ENCODE peak calls at places on chromosomes 13 and 19, in nine cellular contexts. J is Peyer's patch, S is AG04450, Y is cardiac muscle cell, P is left ventricle myocardium inferior, V is endodermal cell, T is body of pancreas, I is thoracic aorta, Q is lower lobe of right lung. U is an unnamed sample.

GRCh38 chr19:11227201-11227886 is 12.1 kb upstream of the ANGPTL8 start:
- DNase-seq in J (no peak), S (no peak), Y (no peak), P (no peak), V (peak), T (no peak), I (no peak), Q (no peak), U (no peak)

GRCh38 chr19:45972081-45972943 is 1.4 kb downstream of the NOVA2 start:
- DNase-seq in J (no peak), S (no peak), Y (no peak), P (peak), V (peak), T (no peak), I (no peak), Q (no peak), U (no peak)

GRCh38 chr13:24215007-24215633 is 54.6 kb downstream of the SPATA13 start:
- DNase-seq in J (no peak), S (no peak), Y (no peak), P (no peak), V (no peak), T (no peak), I (no peak), Q (no peak), U (no peak)

GRCh38 chr19:55319786-55320185 is 5.4 kb downstream of the TMEM150B start:
- DNase-seq in J (no peak), S (no peak), Y (peak), P (peak), V (peak), T (peak), I (no peak), Q (no peak), U (no peak)

GRCh38 chr13:21240586-21240985 is 64.1 kb downstream of the MRPL57 start:
- DNase-seq in J (no peak), S (no peak), Y (no peak), P (no peak), V (no peak), T (no peak), I (no peak), Q (no peak), U (peak)

GRCh38 chr13:30355839-30356238 is 48.5 kb upstream of the KATNAL1 start:
- DNase-seq in J (no peak), S (no peak), Y (no peak), P (no peak), V (no peak), T (no peak), I (no peak), Q (no peak), U (no peak)

GRCh38 chr19:45598267-45599011 is 3.6 kb downstream of the GPR4 start:
- DNase-seq in J (no peak), S (no peak), Y (no peak), P (peak), V (no peak), T (no peak), I (no peak), Q (no peak), U (no peak)

GRCh38 chr19:16591803-16592556 is 19.8 kb upstream of the SLC35E1 start:
- DNase-seq in J (no peak), S (no peak), Y (no peak), P (no peak), V (no peak), T (no peak), I (no peak), Q (no peak), U (no peak)

GRCh38 chr13:49681837-49682236 is 9.4 kb downstream of the EBPL start:
- DNase-seq in J (no peak), S (no peak), Y (no peak), P (no peak), V (peak), T (no peak), I (no peak), Q (no peak), U (no peak)

GRCh38 chr19:57171551-57172081 is 4.3 kb upstream of the DUXA start:
- DNase-seq in J (no peak), S (no peak), Y (peak), P (peak), V (peak), T (peak), I (no peak), Q (peak), U (no peak)

GRCh38 chr13:48749699-48750473 is 96.2 kb downstream of the CYSLTR2 start:
- DNase-seq in J (peak), S (peak), Y (peak), P (peak), V (peak), T (peak), I (peak), Q (peak), U (peak)

GRCh38 chr19:57317503-57317902 is 2.8 kb upstream of the ZNF543 start:
- DNase-seq in J (no peak), S (no peak), Y (no peak), P (no peak), V (peak), T (no peak), I (no peak), Q (no peak), U (no peak)

GRCh38 chr13:44093607-44094583 is 214.2 kb downstream of the LACC1 start:
- DNase-seq in J (no peak), S (no peak), Y (no peak), P (no peak), V (no peak), T (no peak), I (no peak), Q (no peak), U (no peak)

GRCh38 chr19:50158577-50158976 is 4.5 kb downstream of the IZUMO2 start:
- DNase-seq in J (no peak), S (no peak), Y (no peak), P (no peak), V (no peak), T (no peak), I (no peak), Q (no peak), U (no peak)

GRCh38 chr13:100175078-100175802 is 86.3 kb downstream of the PCCA start:
- DNase-seq in J (no peak), S (no peak), Y (no peak), P (no peak), V (no peak), T (no peak), I (no peak), Q (no peak), U (no peak)

GRCh38 chr19:47573076-47574026 is at the start of gene ZNF541:
- DNase-seq in J (peak), S (no peak), Y (no peak), P (peak), V (no peak), T (peak), I (peak), Q (peak), U (no peak)

GRCh38 chr13:99072941-99073340 is 95.1 kb upstream of the DOCK9 start:
- DNase-seq in J (no peak), S (no peak), Y (no peak), P (no peak), V (no peak), T (no peak), I (no peak), Q (no peak), U (no peak)

GRCh38 chr19:8615813-8616596 is 5.5 kb upstream of the ADAMTS10 start:
- DNase-seq in J (no peak), S (no peak), Y (peak), P (peak), V (peak), T (peak), I (no peak), Q (peak), U (no peak)

GRCh38 chr19:42325308-42325895 is at the start of gene MEGF8:
- DNase-seq in J (peak), S (peak), Y (peak), P (peak), V (peak), T (peak), I (peak), Q (peak), U (peak)
- TF ChIP-seq CTCF in J (peak), S (peak), Y (peak), P (peak), V (no peak), T (peak), I (peak), Q (peak), U (peak)

DNA sequence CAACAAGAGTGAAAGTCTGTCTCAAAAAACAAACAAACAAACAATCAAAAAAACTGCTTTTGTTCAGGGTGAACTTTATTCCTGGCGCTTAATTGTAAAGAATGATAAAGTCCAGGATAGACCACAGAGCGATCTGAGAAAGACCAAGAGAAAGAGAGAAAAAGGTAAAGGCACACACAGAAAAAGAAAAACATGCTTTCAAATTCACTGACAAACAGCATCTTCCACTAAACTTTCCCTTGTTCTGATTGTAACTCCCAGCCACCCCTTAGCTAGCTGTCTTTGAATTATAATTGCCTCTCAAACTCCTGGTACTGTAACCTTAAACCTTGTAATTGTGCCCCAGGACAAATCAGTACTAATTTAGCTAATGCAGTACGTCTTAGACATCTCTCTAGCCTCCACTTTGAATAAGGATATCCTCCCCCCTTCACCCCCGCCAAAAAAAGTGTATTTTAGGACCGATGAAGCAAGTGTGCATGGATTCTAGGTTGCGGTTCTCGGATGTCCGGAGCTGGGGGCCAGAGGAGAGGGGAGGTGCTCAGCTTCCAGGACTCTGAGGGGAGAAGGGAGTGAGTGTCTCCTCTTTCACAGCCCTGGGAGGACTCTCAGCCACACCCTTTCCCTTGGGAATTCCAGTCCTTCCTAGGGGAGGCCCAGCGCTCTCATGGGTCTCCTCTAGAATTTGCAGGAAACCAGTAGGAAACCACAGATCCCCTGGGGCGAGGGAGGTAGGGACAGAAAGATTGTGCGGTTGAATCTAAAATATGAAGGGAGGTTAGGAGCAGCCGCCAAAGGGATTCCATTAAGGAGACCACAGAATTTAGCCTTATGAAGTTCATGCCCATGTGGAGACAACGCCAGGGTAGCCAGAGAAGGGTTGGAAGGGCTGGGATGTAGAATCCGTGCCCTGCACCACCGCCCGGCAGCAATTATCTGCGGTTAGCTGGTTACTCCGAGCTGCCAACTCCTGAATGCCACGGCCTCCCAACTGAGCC is 19.7 kb downstream of the ZNF536 start:
- DNase-seq in J (no peak), S (no peak), Y (no peak), P (no peak), V (peak), T (no peak), I (no peak), Q (no peak), U (peak)
- H3K27ac ChIP-seq in J (no peak), S (no peak), Y (no peak), P (no peak), V (no peak), T (no peak), I (no peak), Q (no peak), U (no peak)

DNA sequence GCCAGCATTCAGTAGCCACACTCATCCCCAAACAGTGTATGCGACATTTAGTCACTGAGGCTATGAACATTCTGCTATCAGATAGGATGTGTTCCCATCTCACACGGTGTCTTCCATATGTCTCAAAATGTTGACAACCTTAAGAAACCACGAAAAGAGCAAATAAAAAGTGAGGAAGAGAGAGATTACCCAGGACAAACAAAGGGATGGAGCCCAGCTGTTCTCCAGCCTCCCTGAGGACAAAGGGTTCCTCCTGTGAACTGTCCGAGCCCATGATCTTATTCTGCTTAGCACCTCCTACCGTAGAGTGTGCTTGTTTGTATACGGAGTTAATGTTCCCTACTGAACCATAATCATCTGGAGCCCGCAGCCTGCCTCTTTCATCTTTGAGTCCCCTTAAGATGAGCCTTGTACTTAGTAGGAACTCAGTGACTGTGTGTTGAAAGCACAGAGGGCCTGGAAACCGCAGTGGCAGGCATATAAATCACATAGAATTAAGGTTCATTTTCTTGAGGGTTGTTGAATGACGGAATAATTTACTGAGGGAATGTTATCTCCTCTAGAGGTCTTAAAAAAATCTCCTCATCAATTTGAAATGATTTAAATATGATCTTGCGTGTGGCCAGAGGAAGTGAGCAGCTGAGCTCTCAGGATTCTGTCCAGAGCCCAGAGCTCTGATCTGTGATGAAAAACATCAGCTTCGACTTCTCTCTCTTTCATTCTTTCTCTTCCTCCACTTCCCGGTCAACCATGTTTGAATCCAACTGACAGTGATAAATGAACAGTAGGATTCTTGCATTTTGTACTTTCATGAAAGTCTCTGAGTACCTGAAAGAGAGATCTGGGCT is 200.5 kb downstream of the KLF5 start:
- DNase-seq in J (no peak), S (peak), Y (no peak), P (no peak), V (peak), T (no peak), I (no peak), Q (no peak), U (no peak)
- TF ChIP-seq CTCF in J (no peak), S (no peak), Y (no peak), P (no peak), V (no peak), T (no peak), I (no peak), Q (no peak), U (no peak)

GRCh38 chr19:556611-557382 is 12.9 kb downstream of the GZMM start:
- DNase-seq in J (no peak), S (no peak), Y (no peak), P (no peak), V (peak), T (no peak), I (no peak), Q (peak), U (no peak)
- H3K27ac ChIP-seq in J (peak), S (no peak), Y (no peak), P (peak), V (no peak), T (no peak), I (no peak), Q (peak), U (no peak)

GRCh38 chr19:20365146-20365545 is 198.1 kb downstream of the ZNF486 start:
- DNase-seq in J (no peak), S (no peak), Y (peak), P (no peak), V (no peak), T (no peak), I (no peak), Q (no peak), U (no peak)

GRCh38 chr19:20371911-20372310 is 193.7 kb downstream of the ZNF737 start:
- DNase-seq in J (no peak), S (no peak), Y (no peak), P (no peak), V (no peak), T (no peak), I (no peak), Q (no peak), U (no peak)

DNA sequence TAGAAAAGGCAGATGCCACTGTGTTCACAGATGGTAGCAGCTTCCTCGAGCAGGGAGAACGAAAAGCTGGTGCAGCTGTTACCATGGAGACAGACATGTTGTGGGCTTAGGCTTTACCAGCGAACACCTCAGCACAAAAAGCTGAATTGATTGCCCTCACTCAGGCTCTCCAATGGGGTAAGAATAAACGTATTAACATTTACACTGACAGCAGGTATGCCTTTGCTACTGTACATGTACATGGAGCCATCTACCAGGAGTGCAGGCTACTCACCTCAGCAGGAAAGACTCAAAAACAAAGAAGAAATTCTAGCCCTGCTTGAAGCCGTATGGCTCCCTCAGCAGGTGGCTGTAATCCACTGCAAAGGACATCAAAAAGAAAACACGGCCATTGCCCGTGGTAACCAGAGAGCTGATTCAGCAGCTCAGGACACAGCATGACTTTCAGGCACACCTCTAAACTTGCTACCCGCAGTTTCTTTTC is 197.7 kb downstream of the ZNF737 start:
- DNase-seq in J (no peak), S (no peak), Y (peak), P (no peak), V (peak), T (peak), I (no peak), Q (no peak), U (no peak)
- TF ChIP-seq CTCF in J (no peak), S (no peak), Y (no peak), P (no peak), V (peak), T (peak), I (no peak), Q (no peak), U (no peak)

GRCh38 chr19:38073806-38074685 is 150.0 kb downstream of the DPF1 start:
- DNase-seq in J (no peak), S (no peak), Y (peak), P (no peak), V (peak), T (no peak), I (no peak), Q (no peak), U (no peak)

GRCh38 chr19:38068851-38069250 is 155.2 kb downstream of the DPF1 start:
- DNase-seq in J (no peak), S (no peak), Y (no peak), P (no peak), V (no peak), T (no peak), I (no peak), Q (no peak), U (no peak)

GRCh38 chr19:38071647-38072046 is 152.4 kb downstream of the DPF1 start:
- DNase-seq in J (no peak), S (no peak), Y (no peak), P (no peak), V (no peak), T (no peak), I (no peak), Q (no peak), U (no peak)

GRCh38 chr19:38072776-38073411 is 151.1 kb downstream of the DPF1 start:
- DNase-seq in J (no peak), S (no peak), Y (no peak), P (no peak), V (no peak), T (no peak), I (no peak), Q (peak), U (no peak)

GRCh38 chr19:38070573-38070972 is 153.4 kb downstream of the DPF1 start:
- DNase-seq in J (no peak), S (peak), Y (no peak), P (no peak), V (no peak), T (no peak), I (no peak), Q (no peak), U (no peak)
- H3K27ac ChIP-seq in J (no peak), S (peak), Y (no peak), P (no peak), V (no peak), T (no peak), I (no peak), Q (no peak), U (no peak)

GRCh38 chr19:6738726-6739389 is 622 bp upstream of the TRIP10 start:
- DNase-seq in J (peak), S (no peak), Y (peak), P (peak), V (peak), T (peak), I (no peak), Q (peak), U (no peak)
- TF ChIP-seq CTCF in J (no peak), S (no peak), Y (no peak), P (no peak), V (peak), T (no peak), I (no peak), Q (no peak), U (peak)

GRCh38 chr13:53032849-53033248 is 4.2 kb downstream of the OLFM4 start:
- DNase-seq in J (no peak), S (no peak), Y (no peak), P (no peak), V (no peak), T (no peak), I (no peak), Q (no peak), U (no peak)
- H3K27ac ChIP-seq in J (no peak), S (no peak), Y (no peak), P (no peak), V (no peak), T (no peak), I (no peak), Q (no peak), U (no peak)

U was measured in esophagus muscularis mucosa.